ENCODE peak calls at places on chromosome 13, in five cellular contexts. M, Y, I, R and Z are unnamed samples.

GRCh38 chr13:45370922-45371406 is 30.0 kb upstream of the TPT1 start:
- DNase-seq in Y (peak), I (peak), R (peak), M (peak), Z (peak)

GRCh38 chr13:52832268-52832667 is 16.2 kb downstream of the PCDH8 start:
- DNase-seq in I (no peak), M (peak), Y (peak), R (no peak), Z (no peak)

GRCh38 chr13:89554801-89555200 is 1792.7 kb upstream of the MIR17HG start:
- DNase-seq in Y (no peak), R (no peak), I (no peak), M (no peak), Z (no peak)

GRCh38 chr13:114082849-114083645 is 49.4 kb downstream of the RASA3 start:
- DNase-seq in M (no peak), R (no peak), Y (peak), I (no peak), Z (no peak)

GRCh38 chr13:106104281-106104901 is 431.1 kb downstream of the EFNB2 start:
- DNase-seq in M (no peak), R (no peak), I (no peak), Y (no peak), Z (no peak)

GRCh38 chr13:84430441-84430840 is 548.2 kb upstream of the SLITRK1 start:
- DNase-seq in I (no peak), R (no peak), Y (no peak), M (no peak), Z (no peak)

GRCh38 chr13:78160793-78161192 is 242.2 kb upstream of the EDNRB start:
- DNase-seq in Y (no peak), R (no peak), M (no peak), I (no peak), Z (no peak)

GRCh38 chr13:30734434-30734833 is 909 bp upstream of the ALOX5AP start:
- DNase-seq in Y (no peak), I (no peak), R (no peak), M (no peak), Z (no peak)

GRCh38 chr13:91185294-91185863 is 162.1 kb upstream of the MIR17HG start:
- DNase-seq in I (no peak), M (peak), Y (no peak), R (no peak), Z (no peak)
- TF ChIP-seq CTCF in I (no peak), M (peak), Y (peak), R (no peak), Z (peak)

GRCh38 chr13:70623260-70623659 is 515.0 kb upstream of the KLHL1 start:
- DNase-seq in I (no peak), M (no peak), R (no peak), Y (no peak), Z (no peak)
- TF ChIP-seq CTCF in I (peak), M (peak), R (peak), Y (peak), Z (peak)

GRCh38 chr13:111076156-111077013 is 38.7 kb upstream of the ARHGEF7 start:
- DNase-seq in M (no peak), R (no peak), I (no peak), Y (no peak), Z (no peak)
- TF ChIP-seq CTCF in M (peak), R (no peak), I (no peak), Y (peak), Z (no peak)

GRCh38 chr13:102769679-102770078 is 3.9 kb downstream of the TEX30 start:
- DNase-seq in Y (no peak), I (no peak), R (no peak), M (no peak), Z (no peak)
- TF ChIP-seq CTCF in Y (no peak), I (no peak), R (no peak), M (no peak), Z (no peak)

DNA sequence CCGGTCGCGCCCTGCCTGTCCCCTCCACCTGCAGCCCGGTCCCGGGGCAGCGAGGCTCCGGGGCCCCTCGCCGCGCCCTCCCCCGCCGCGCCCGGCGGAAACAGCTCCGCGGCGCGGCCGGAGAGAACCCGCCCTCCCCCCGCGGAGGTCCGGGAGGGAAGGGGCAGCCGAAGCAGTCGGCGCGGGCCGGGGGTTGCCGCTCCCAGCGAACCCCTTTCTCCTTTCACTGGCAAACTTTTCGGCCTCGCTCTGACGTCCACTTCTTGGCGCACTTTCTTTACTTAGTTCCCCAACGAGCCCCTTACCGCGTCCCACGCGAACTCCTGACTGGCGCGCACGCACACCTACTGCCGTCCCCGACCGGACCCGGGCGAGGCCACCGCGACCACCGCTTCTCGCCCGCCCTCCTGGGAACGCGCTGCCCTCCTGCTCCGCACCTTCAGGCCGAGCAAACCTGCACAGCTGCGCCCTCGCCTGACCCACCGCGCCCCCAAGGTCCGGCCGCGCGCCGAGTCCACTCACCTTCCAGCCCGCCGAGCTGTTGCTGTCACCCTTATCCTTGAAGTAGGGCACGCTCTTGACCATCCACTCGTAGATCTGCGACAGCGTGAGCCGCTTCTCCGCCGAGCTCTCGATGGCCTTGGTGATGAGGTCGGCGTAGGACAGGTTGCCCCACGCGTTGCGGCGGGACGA is 1.2 kb downstream of the FOXO1 start:
- DNase-seq in M (peak), Y (peak), R (peak), I (peak), Z (peak)
- TF ChIP-seq CTCF in M (peak), Y (no peak), R (no peak), I (no peak), Z (no peak)

GRCh38 chr13:112825875-112826274 is 136.0 kb downstream of the ATP11A start:
- DNase-seq in Y (no peak), R (no peak), M (no peak), I (no peak), Z (no peak)
- TF ChIP-seq CTCF in Y (no peak), R (no peak), M (no peak), I (no peak), Z (no peak)